ENCODE peak calls at places on chromosomes 11 and 22, in eight cellular contexts. R, F, H, Q, X, A, M and U are unnamed samples.
A peak's percentile ranks its signal among the peaks of the same experiment; 100 is the strongest.

GRCh38 chr22:42724062-42724461 is 3.4 kb upstream of the A4GALT start:
- DNase-seq in X (no peak), Q (no peak), A (no peak), R (no peak), F (no peak), M (no peak), H (no peak), U (no peak)

GRCh38 chr11:128904872-128905344 is 13.8 kb downstream of the KCNJ5 start:
- DNase-seq in Q (peak; percentile 67), H (no peak), R (peak; percentile 60), F (peak; percentile 29), M (no peak), A (peak; percentile 41), X (no peak), U (peak; percentile 59)

GRCh38 chr22:24953294-24954113 is 988 bp downstream of the KIAA1671 start:
- DNase-seq in F (no peak), Q (peak; percentile 30), A (peak; percentile 41), R (peak; percentile 50), X (no peak), M (peak; percentile 51), H (no peak), U (no peak)

GRCh38 chr22:43441216-43441615 is 29.4 kb downstream of the MPPED1 start:
- DNase-seq in M (no peak), F (no peak), H (no peak), Q (no peak), A (no peak), X (no peak), R (no peak), U (no peak)

GRCh38 chr11:134362192-134362901 is 30.6 kb downstream of the GLB1L2 start:
- DNase-seq in Q (no peak), H (no peak), M (no peak), X (no peak), R (no peak), F (no peak), A (no peak), U (no peak)

GRCh38 chr22:47452184-47452583 is 689.7 kb downstream of the TBC1D22A start:
- DNase-seq in Q (no peak), R (no peak), H (no peak), X (no peak), M (no peak), A (no peak), F (no peak), U (no peak)

GRCh38 chr11:65476632-65477270 is 22.1 kb upstream of the MALAT1 start:
- DNase-seq in X (no peak), Q (no peak), A (no peak), R (no peak), H (no peak), F (no peak), M (no peak), U (no peak)

GRCh38 chr11:107017433-107018227 is 646 bp downstream of the GUCY1A2 start:
- DNase-seq in H (no peak), R (peak; percentile 73), F (peak; percentile 33), M (peak; percentile 36), X (no peak), Q (peak; percentile 73), A (peak; percentile 46), U (peak; percentile 36)

GRCh38 chr11:94647926-94648325 is 80.8 kb downstream of the PIWIL4 start:
- DNase-seq in H (no peak), F (no peak), X (no peak), A (no peak), R (no peak), Q (no peak), M (no peak), U (no peak)

GRCh38 chr11:35347921-35348331 is 71.4 kb downstream of the SLC1A2 start:
- DNase-seq in H (peak; percentile 43), A (no peak), F (peak; percentile 90), R (no peak), M (no peak), Q (no peak), X (no peak), U (no peak)

GRCh38 chr22:31102441-31103081 is 4.8 kb downstream of the SELENOM start:
- DNase-seq in A (no peak), F (peak; percentile 96), H (no peak), M (no peak), X (peak; percentile 78), R (no peak), Q (no peak), U (no peak)

GRCh38 chr11:29224739-29225384 is 792.0 kb downstream of the KCNA4 start:
- DNase-seq in H (no peak), M (no peak), A (no peak), R (peak; percentile 7), Q (no peak), F (no peak), X (no peak), U (no peak)

GRCh38 chr11:115665958-115666357 is 161.7 kb upstream of the CADM1 start:
- DNase-seq in A (no peak), X (no peak), F (no peak), Q (no peak), M (no peak), R (no peak), H (no peak), U (no peak)

GRCh38 chr22:47627561-47628253 is 865.3 kb downstream of the TBC1D22A start:
- DNase-seq in Q (no peak), H (no peak), X (no peak), A (no peak), F (no peak), M (no peak), R (no peak), U (no peak)

GRCh38 chr22:45976351-45977002 is 485 bp downstream of the WNT7B start:
- DNase-seq in Q (no peak), A (no peak), F (no peak), X (no peak), H (no peak), R (peak; percentile 20), M (no peak), U (peak; percentile 58)

GRCh38 chr11:115580927-115581680 is 76.9 kb upstream of the CADM1 start:
- DNase-seq in H (no peak), M (peak; percentile 59), A (no peak), R (peak; percentile 32), F (no peak), Q (no peak), X (no peak), U (no peak)

GRCh38 chr11:76074178-76075112 is 131.9 kb downstream of the WNT11 start:
- DNase-seq in H (no peak), X (peak; percentile 21), M (no peak), Q (no peak), A (no peak), R (no peak), F (peak; percentile 75), U (no peak)

DNA sequence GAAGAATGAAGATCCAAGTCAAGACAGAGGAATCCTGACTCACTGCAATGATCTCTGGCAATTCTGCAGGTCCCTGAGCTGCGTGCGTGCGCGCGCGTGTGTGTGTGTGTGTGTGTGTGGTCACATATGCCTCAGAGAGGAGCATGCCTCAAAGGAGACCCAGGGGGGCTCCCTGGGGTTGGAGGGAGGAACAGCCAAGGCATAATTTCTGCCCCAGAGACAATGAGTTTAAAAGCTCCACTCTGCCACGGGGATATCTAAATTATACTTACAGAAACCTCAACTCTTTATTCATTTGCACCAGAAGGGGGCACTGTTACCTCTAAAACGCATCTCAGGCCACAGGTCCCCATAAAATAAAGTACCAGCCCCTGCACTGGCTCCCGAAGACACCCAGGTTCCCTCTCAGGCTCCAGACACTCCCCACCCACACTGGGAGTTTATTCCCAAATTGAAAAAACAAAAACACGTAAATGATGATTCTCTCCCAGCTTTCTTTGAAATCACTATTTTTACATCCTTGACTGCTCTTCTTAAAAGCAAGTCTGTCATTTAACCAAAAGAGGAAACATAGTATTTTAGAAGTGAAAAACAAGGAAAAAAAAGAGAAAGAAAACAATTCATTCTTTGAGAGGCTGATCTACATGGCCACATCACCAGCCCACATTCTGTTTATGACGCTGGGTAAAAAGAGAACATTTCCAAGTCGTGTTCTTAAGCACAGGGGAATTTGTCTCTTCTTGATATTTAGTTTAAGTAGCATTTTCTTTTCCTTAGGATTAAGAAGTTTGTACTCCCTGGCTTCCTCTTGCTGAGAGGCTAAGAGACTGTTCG is 400.9 kb downstream of the LARGE1 start:
- DNase-seq in R (peak; percentile 71), F (peak; percentile 84), X (peak; percentile 54), Q (peak; percentile 66), M (no peak), H (no peak), A (peak; percentile 32), U (no peak)
- TF ChIP-seq CTCF in R (peak; percentile 53), F (peak; percentile 70), X (peak; percentile 68), Q (peak; percentile 9), M (peak; percentile 61), H (no peak), A (peak; percentile 69), U (peak; percentile 63)

GRCh38 chr11:14390669-14391068 is 31.7 kb upstream of the RRAS2 start:
- DNase-seq in R (no peak), M (no peak), A (no peak), H (no peak), X (no peak), Q (no peak), F (no peak), U (no peak)

GRCh38 chr11:14399087-14399486 is 40.1 kb upstream of the RRAS2 start:
- DNase-seq in R (no peak), A (no peak), M (no peak), Q (no peak), X (no peak), H (no peak), F (no peak), U (no peak)

GRCh38 chr11:14396289-14396688 is 37.3 kb upstream of the RRAS2 start:
- DNase-seq in F (no peak), R (no peak), M (no peak), H (no peak), A (no peak), X (no peak), Q (no peak), U (no peak)

GRCh38 chr11:14393129-14393528 is 34.1 kb upstream of the RRAS2 start:
- DNase-seq in H (no peak), X (no peak), M (no peak), F (no peak), R (no peak), A (no peak), Q (no peak), U (no peak)

GRCh38 chr11:14393889-14394288 is 34.9 kb upstream of the RRAS2 start:
- DNase-seq in R (no peak), F (no peak), A (no peak), X (no peak), H (no peak), M (no peak), Q (no peak), U (no peak)
- TF ChIP-seq CTCF in R (no peak), F (no peak), A (no peak), X (no peak), H (no peak), M (no peak), Q (no peak), U (no peak)

GRCh38 chr11:22787565-22788162 is 41.9 kb downstream of the SVIP start:
- DNase-seq in Q (peak; percentile 17), R (peak; percentile 71), H (no peak), X (peak; percentile 27), A (peak; percentile 26), M (no peak), F (peak; percentile 46), U (no peak)
- TF ChIP-seq CTCF in Q (peak; percentile 45), R (peak; percentile 70), H (no peak), X (peak; percentile 70), A (peak; percentile 67), M (peak; percentile 69), F (peak; percentile 76), U (peak; percentile 77)

DNA sequence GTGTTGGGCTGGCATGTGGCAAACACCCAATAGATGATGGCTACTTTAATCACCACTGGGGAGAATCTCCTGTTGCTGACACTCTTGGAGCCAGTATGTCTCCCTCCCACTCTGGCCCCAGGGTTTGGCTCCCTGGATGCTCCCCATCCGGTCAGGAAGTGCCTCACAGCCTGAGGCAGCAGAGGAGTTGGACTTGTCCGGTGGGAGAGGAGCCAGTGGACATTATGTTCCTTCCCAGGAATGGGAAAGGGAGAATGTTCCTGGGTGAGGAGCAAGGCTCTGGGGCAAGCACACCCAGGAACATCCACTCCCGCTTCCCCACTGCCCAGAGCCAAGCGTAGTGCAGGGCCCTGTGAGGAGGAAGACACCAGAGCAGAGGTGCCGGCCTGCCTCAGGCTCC is 84.6 kb upstream of the NAV2 start:
- DNase-seq in H (peak; percentile 98), F (peak; percentile 81), R (no peak), X (peak; percentile 22), M (peak; percentile 32), Q (no peak), A (peak; percentile 30), U (no peak)
- TF ChIP-seq CTCF in H (no peak), F (no peak), R (no peak), X (peak; percentile 2), M (no peak), Q (no peak), A (no peak), U (no peak)